ENCODE peak calls at places on chromosome 16, in eight cellular contexts. N, F, Z, A, R, X, G and I are unnamed samples.

GRCh38 chr16:66167564-66168291 is 198.8 kb upstream of the CDH5 start:
- DNase-seq in N (no peak), F (peak), Z (no peak), A (no peak), R (peak), X (no peak), G (peak), I (no peak)

GRCh38 chr16:31260136-31260931 is 559 bp downstream of the ITGAM start:
- DNase-seq in N (peak), F (no peak), Z (no peak), A (no peak), R (no peak), X (no peak), G (no peak), I (no peak)

GRCh38 chr16:58348986-58349385 is 43.3 kb upstream of the GINS3 start:
- DNase-seq in N (no peak), F (no peak), Z (no peak), A (no peak), R (no peak), X (no peak), G (no peak), I (no peak)

GRCh38 chr16:89094252-89094901 is 725 bp downstream of the ACSF3 start:
- DNase-seq in N (no peak), F (peak), Z (peak), A (no peak), R (no peak), X (no peak), G (peak), I (no peak)

GRCh38 chr16:54277845-54278703 is 8.5 kb downstream of the IRX3 start:
- DNase-seq in N (no peak), F (peak), Z (no peak), A (peak), R (no peak), X (no peak), G (peak), I (no peak)

GRCh38 chr16:66523861-66524354 is 26.0 kb downstream of the TK2 start:
- DNase-seq in N (peak), F (no peak), Z (peak), A (no peak), R (peak), X (peak), G (no peak), I (no peak)

GRCh38 chr16:58451263-58451662 is 48.7 kb upstream of the NDRG4 start:
- DNase-seq in N (peak), F (no peak), Z (no peak), A (no peak), R (no peak), X (no peak), G (no peak), I (no peak)

GRCh38 chr16:19745286-19746018 is 27.4 kb downstream of the IQCK start:
- DNase-seq in N (no peak), F (no peak), Z (no peak), A (peak), R (no peak), X (no peak), G (no peak), I (no peak)

GRCh38 chr16:24289301-24289700 is 33.2 kb downstream of the CACNG3 start:
- DNase-seq in N (no peak), F (no peak), Z (no peak), A (no peak), R (no peak), X (no peak), G (no peak), I (no peak)

GRCh38 chr16:46573008-46573833 is 48.0 kb downstream of the SHCBP1 start:
- DNase-seq in N (peak), F (no peak), Z (peak), A (no peak), R (peak), X (no peak), G (no peak), I (no peak)

GRCh38 chr16:12317121-12317810 is 340.7 kb downstream of the SNX29 start:
- DNase-seq in N (peak), F (no peak), Z (no peak), A (no peak), R (no peak), X (no peak), G (no peak), I (no peak)

GRCh38 chr16:77869997-77870813 is 81.8 kb downstream of the VAT1L start:
- DNase-seq in N (no peak), F (peak), Z (no peak), A (no peak), R (peak), X (no peak), G (peak), I (no peak)

GRCh38 chr16:31093132-31093703 is 1.4 kb downstream of the VKORC1 start:
- DNase-seq in N (peak), F (peak), Z (no peak), A (no peak), R (no peak), X (no peak), G (peak), I (peak)

GRCh38 chr16:84294196-84295142 is at the start of gene WFDC1:
- DNase-seq in N (peak), F (peak), Z (peak), A (peak), R (peak), X (no peak), G (peak), I (no peak)

GRCh38 chr16:58426960-58427359 is 34.7 kb downstream of the GINS3 start:
- DNase-seq in N (no peak), F (no peak), Z (no peak), A (no peak), R (no peak), X (no peak), G (no peak), I (peak)

GRCh38 chr16:75372236-75372856 is 61.0 kb downstream of the CFDP1 start:
- DNase-seq in N (no peak), F (no peak), Z (no peak), A (no peak), R (peak), X (no peak), G (no peak), I (no peak)

GRCh38 chr16:47847220-47847970 is 308.4 kb downstream of the ABCC12 start:
- DNase-seq in N (no peak), F (no peak), Z (no peak), A (no peak), R (peak), X (no peak), G (no peak), I (no peak)

GRCh38 chr16:72832640-72833039 is 215.3 kb downstream of the ZFHX3 start:
- DNase-seq in N (peak), F (peak), Z (peak), A (peak), R (peak), X (peak), G (peak), I (peak)

GRCh38 chr16:4260360-4260759 is 12.5 kb downstream of the TFAP4 start:
- DNase-seq in N (no peak), F (no peak), Z (no peak), A (no peak), R (no peak), X (no peak), G (peak), I (peak)

GRCh38 chr16:72493681-72494415 is 321.9 kb upstream of the PMFBP1 start:
- DNase-seq in N (no peak), F (no peak), Z (no peak), A (no peak), R (peak), X (no peak), G (no peak), I (no peak)

GRCh38 chr16:27564226-27564625 is 14.3 kb downstream of the KATNIP start:
- DNase-seq in N (no peak), F (no peak), Z (no peak), A (no peak), R (no peak), X (no peak), G (no peak), I (no peak)

GRCh38 chr16:9079430-9079812 is 12.0 kb upstream of the HAPSTR1 start:
- DNase-seq in N (no peak), F (no peak), Z (no peak), A (no peak), R (no peak), X (no peak), G (no peak), I (no peak)

GRCh38 chr16:5349661-5350060 is 252.1 kb upstream of the EEF2KMT start:
- DNase-seq in N (no peak), F (peak), Z (no peak), A (no peak), R (no peak), X (no peak), G (peak), I (no peak)

GRCh38 chr16:51697454-51697853 is 546.4 kb upstream of the SALL1 start:
- DNase-seq in N (no peak), F (no peak), Z (no peak), A (no peak), R (no peak), X (no peak), G (no peak), I (no peak)

GRCh38 chr16:80938035-80938927 is 68.4 kb downstream of the CMC2 start:
- DNase-seq in N (no peak), F (peak), Z (no peak), A (no peak), R (peak), X (no peak), G (peak), I (no peak)

GRCh38 chr16:52498640-52499039 is 48.3 kb downstream of the TOX3 start:
- DNase-seq in N (no peak), F (peak), Z (no peak), A (peak), R (no peak), X (no peak), G (peak), I (no peak)

GRCh38 chr16:84223456-84223855 is 16.4 kb downstream of the KCNG4 start:
- DNase-seq in N (no peak), F (no peak), Z (no peak), A (no peak), R (no peak), X (no peak), G (no peak), I (no peak)

GRCh38 chr16:75272097-75272548 is 20.7 kb upstream of the BCAR1 start:
- DNase-seq in N (no peak), F (no peak), Z (no peak), A (no peak), R (no peak), X (peak), G (peak), I (no peak)

GRCh38 chr16:26777821-26778220 is 288.9 kb upstream of the C16orf82 start:
- DNase-seq in N (no peak), F (no peak), Z (no peak), A (no peak), R (no peak), X (no peak), G (no peak), I (no peak)

GRCh38 chr16:53098526-53099317 is 43.9 kb downstream of the CHD9 start:
- DNase-seq in N (peak), F (peak), Z (peak), A (peak), R (peak), X (peak), G (peak), I (peak)

GRCh38 chr16:11682655-11683096 is 14.4 kb downstream of the SNN start:
- DNase-seq in N (no peak), F (no peak), Z (no peak), A (no peak), R (peak), X (no peak), G (no peak), I (no peak)

GRCh38 chr16:12062343-12063003 is 85.9 kb downstream of the SNX29 start:
- DNase-seq in N (peak), F (no peak), Z (no peak), A (no peak), R (peak), X (peak), G (no peak), I (no peak)

GRCh38 chr16:20064931-20065330 is 8.8 kb downstream of the GPR139 start:
- DNase-seq in N (no peak), F (no peak), Z (no peak), A (no peak), R (peak), X (no peak), G (no peak), I (no peak)

GRCh38 chr16:79250457-79251098 is 350.0 kb downstream of the MAF start:
- DNase-seq in N (no peak), F (no peak), Z (no peak), A (no peak), R (no peak), X (no peak), G (no peak), I (no peak)

GRCh38 chr16:720990-721764 is at the start of gene ANTKMT:
- DNase-seq in N (peak), F (peak), Z (peak), A (peak), R (peak), X (peak), G (peak), I (peak)

GRCh38 chr16:3659200-3659599 is 4.7 kb downstream of the DNASE1 start:
- DNase-seq in N (no peak), F (no peak), Z (no peak), A (no peak), R (peak), X (no peak), G (no peak), I (no peak)

GRCh38 chr16:29809850-29810698 is 1.9 kb upstream of the PRRT2 start:
- DNase-seq in N (no peak), F (peak), Z (peak), A (no peak), R (no peak), X (no peak), G (peak), I (no peak)

GRCh38 chr16:85392756-85393673 is 220.1 kb upstream of the GSE1 start:
- DNase-seq in N (peak), F (no peak), Z (no peak), A (no peak), R (no peak), X (no peak), G (no peak), I (no peak)

GRCh38 chr16:87541004-87541881 is 48.4 kb upstream of the ZCCHC14 start:
- DNase-seq in N (peak), F (no peak), Z (no peak), A (no peak), R (peak), X (no peak), G (peak), I (no peak)